ENCODE peak calls at places on chromosomes 4 and X, in five cellular contexts. O, Z, H, M and J are unnamed samples.

GRCh38 chr4:169682360-169683047 is 62.1 kb downstream of the CLCN3 start:
- DNase-seq in Z (no peak), O (no peak), H (no peak), M (no peak), J (no peak)

GRCh38 chr4:54067163-54067562 is 2.8 kb upstream of the CHIC2 start:
- DNase-seq in O (peak; percentile 8), M (peak; percentile 54), H (peak; percentile 49), Z (no peak), J (peak; percentile 60)

GRCh38 chrX:17725176-17725575 is 12.1 kb upstream of the SCML1 start:
- DNase-seq in M (no peak), O (no peak), Z (no peak), H (no peak), J (no peak)

GRCh38 chr4:63563288-63564014 is 845.8 kb downstream of the TECRL start:
- DNase-seq in Z (no peak), M (no peak), H (no peak), O (no peak), J (no peak)

GRCh38 chrX:30777575-30777974 is 111.5 kb downstream of the TAB3 start:
- DNase-seq in O (no peak), Z (no peak), H (no peak), M (no peak), J (no peak)

GRCh38 chrX:106684207-106684606 is 42.3 kb upstream of the RNF128 start:
- DNase-seq in M (no peak), Z (no peak), O (no peak), H (no peak), J (no peak)

GRCh38 chr4:2637956-2638552 is 101.6 kb downstream of the FAM193A start:
- DNase-seq in M (no peak), Z (no peak), O (peak; percentile 73), H (no peak), J (no peak)

GRCh38 chr4:105923507-105924238 is 28.4 kb downstream of the NPNT start:
- DNase-seq in Z (no peak), H (no peak), O (peak; percentile 61), M (no peak), J (peak; percentile 14)

GRCh38 chr4:3389879-3390840 is 51.6 kb upstream of the HGFAC start:
- DNase-seq in M (no peak), H (no peak), Z (no peak), O (peak; percentile 19), J (no peak)

GRCh38 chrX:83008415-83008814 is 499.7 kb upstream of the POU3F4 start:
- DNase-seq in Z (no peak), O (no peak), M (no peak), H (no peak), J (no peak)

DNA sequence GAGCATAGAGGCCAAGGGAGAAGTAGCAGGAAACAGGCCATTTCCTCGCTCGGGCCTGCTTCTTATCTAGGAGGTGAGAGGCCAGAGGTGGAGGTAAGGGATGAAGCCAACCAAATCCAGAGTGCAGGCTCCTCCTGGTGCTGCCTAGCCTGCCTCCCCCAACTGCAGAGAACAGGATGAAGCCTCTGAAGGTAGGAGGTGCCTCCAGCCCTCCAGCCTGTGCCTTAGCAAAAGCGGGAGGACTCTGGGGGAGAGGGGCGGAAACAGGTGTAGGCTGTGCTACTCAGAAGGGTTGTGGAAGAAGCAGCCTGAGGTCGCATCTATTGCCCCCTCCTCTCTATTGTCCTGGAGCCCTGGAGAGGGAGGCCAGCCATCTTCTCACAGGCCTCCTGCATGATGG is 2.9 kb upstream of the MTM1 start:
- DNase-seq in H (no peak), M (no peak), Z (no peak), O (no peak), J (no peak)
- H3K27ac ChIP-seq in H (no peak overlapping the region), M (no peak overlapping the region), Z (no peak overlapping the region), O (no peak overlapping the region), J (no peak overlapping the region)

DNA sequence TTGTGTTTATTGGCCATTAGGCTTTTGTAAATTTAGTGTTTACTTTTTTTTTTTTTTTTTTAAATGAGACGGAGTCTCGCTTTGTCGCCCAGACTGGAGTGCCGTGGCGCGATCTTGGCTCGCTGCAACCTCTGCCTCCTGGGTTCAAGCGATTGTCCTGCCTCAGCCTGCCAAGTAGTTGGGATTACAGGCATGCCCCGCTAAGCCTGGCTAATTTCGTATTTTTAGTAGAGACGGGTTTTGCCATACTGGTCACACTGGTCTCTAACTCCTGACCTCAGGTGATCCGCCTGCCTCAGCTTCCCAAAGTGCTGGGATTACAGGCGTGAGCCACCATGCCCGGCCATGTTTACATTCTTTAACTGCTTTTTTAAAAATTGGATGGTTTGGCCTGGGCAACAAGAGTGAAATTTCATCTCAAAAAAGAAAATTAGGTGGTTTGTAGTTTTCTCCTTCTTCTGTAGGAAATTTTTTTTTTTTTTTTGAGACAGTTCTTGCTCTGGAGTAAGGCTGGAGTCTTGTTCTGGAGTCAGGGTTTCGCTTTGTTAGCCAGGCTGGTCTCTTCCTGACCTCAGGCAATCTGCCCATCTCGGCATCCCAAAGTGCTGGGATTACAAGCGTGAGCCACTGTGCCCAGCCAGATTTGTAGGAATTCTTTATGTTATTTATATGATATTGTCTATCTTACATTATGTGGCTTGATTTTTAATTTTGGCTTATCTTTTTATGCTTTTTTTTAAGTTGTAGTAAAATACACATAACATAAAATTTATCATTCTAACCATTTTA is 15.1 kb downstream of the UBE2K start:
- DNase-seq in M (no peak), H (no peak), Z (no peak), O (no peak), J (no peak)
- H3K4me1 ChIP-seq in M (peaks cover 9% of the 10 kb centered on the region), H (peaks cover 25% of the 10 kb centered on the region), Z (no peaks in the 10 kb centered on the region), O (peaks cover 14% of the 10 kb centered on the region), J (peaks cover 7% of the 10 kb centered on the region)

DNA sequence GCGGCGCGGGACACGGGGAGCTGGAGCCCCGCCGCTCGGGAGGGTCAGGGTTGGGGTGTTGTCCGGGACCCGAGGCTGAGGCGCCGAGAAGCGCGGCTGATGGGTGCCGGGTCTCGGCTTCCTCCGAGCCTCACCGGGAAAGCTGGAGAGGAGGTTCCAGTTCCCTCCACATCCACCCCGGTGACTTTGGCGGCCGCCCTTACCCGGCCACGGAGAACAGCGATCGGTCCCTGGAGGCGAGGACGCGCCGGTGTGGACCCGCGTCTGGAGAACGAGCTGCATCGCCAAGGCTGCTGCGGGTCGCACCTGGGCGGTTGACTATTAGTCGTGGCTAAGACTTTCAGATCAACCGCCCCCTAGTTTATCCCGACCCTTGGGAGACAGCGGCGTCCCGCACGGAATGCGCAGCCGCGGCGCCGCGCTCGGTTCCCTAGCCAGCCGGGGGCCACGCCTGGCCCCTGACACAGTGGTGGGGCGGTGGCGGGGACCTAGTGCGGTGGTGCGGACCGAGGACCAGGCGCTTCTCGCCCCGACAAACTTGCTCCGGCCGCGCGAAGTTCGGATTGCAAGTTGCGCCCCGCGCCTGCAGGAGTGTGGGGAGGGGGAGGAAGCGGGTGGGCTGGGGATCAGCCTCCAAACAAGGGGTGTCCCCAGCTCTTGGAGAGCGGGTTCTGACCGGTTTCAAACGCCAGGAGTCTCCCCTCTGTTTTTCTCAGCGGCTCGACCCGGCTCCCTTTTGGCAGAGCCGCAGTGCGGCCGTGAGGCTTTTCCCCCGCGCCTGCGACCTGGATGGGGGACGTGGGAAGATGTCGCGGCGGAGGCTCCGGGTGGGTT is 540 bp downstream of the FHDC1 start:
- DNase-seq in H (peak; percentile 40), O (peak; percentile 60), Z (peak; percentile 77), M (peak; percentile 25), J (no peak)
- TF ChIP-seq POLR2A in H (no peak), O (no peak), Z (no peak), M (no peak), J (no peak)

GRCh38 chr4:73392936-73393335 is 11.2 kb upstream of the ALB start:
- DNase-seq in H (no peak), Z (no peak), O (no peak), M (no peak), J (no peak)
- H3K27ac ChIP-seq in H (no peak overlapping the region), Z (no peak overlapping the region), O (no peak overlapping the region), M (no peak overlapping the region), J (no peak overlapping the region)

DNA sequence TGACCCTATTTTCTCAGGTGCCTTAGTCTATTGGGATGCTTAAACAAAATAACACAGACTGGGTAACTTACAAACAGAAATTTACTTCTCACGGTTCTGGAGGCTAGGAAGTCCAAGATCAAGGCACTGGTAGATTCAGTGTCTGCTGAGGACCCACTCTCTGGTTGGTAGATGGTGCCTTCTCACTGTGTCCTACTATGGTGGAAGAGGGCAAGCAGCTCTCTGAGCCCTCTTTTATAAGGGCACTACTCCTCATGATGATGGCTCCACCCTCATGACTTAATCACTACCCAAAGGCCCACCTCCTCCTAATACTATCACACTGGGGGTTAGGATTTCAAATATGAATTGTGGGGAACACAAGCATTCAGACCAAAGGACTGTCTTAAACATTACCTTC is 11.8 kb downstream of the SMIM14 start:
- DNase-seq in Z (no peak), M (no peak), O (no peak), H (no peak), J (no peak)
- H3K4me1 ChIP-seq in Z (no peaks in the 10 kb centered on the region), M (no peaks in the 10 kb centered on the region), O (no peaks in the 10 kb centered on the region), H (peaks cover 44% of the 10 kb centered on the region), J (no peaks in the 10 kb centered on the region)

DNA sequence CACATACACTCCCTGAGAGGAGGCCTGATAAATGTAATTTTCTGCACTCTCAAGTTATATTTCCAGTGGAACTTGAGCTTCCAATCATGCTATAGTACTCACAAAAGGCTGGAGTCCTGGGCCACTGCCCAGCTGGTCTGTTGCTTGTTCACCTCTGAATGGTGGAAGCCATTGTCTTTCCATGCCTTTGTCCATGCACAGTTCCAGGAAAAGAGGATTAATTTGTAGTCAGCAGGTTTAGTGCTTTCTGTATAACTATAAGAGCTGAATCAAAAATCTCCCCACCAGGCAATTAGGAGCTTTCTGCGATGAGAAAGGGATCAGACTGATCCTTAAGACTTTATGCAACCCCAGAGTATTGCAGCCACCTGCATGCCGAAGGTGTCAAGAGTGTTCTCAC is 195.4 kb upstream of the PGRMC2 start:
- DNase-seq in H (no peak), Z (no peak), M (no peak), O (no peak), J (no peak)
- TF ChIP-seq POLR2A in H (no peak), Z (no peak), M (no peak), O (no peak), J (no peak)

DNA sequence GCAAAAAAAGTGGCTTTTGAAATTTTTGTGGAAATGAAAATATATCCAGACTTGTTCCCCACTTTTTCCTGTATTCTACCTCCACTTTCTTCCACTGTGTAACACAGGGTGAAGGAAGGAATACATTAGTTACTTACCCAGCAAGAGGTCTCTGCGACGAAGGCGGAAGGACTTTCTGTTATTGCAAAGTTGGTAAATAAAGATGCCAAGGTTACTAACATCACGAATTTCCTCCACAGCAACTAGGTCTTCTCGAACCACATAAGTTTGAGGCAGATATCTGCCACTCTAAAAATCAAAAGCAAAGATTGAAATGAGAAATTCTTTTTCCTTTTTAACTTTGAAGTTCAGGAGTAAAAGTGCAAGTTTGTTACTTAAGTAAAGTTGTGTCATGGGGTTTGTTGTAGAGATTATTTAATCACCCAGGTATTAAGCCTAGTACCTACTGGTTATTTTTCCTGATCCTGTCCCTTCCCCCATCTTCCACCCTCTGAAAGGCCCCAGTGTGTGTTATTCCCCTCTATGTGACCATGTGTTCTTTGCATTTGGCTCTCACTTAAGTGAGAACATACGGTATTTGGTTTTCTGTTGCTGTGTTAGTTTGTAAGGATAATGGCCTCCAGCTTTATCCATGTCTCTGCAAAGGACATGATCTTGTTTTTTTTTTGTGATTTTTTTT is 5.8 kb downstream of the ITM2A start:
- DNase-seq in M (no peak), H (no peak), Z (no peak), O (no peak), J (no peak)
- H3K27ac ChIP-seq in M (no peak overlapping the region), H (no peak overlapping the region), Z (no peak overlapping the region), O (no peak overlapping the region), J (no peak overlapping the region)

GRCh38 chrX:153499258-153499657 is 4.5 kb downstream of the BGN start:
- DNase-seq in Z (no peak), M (no peak), O (no peak), H (no peak), J (no peak)
- H3K4me1 ChIP-seq in Z (no peaks in the 10 kb centered on the region), M (no peaks in the 10 kb centered on the region), O (no peaks in the 10 kb centered on the region), H (no peaks in the 10 kb centered on the region), J (no peaks in the 10 kb centered on the region)

GRCh38 chr4:162839814-162840213 is 326.9 kb downstream of the NAF1 start:
- DNase-seq in Z (no peak), M (no peak), O (no peak), H (no peak), J (no peak)
- TF ChIP-seq POLR2A in Z (no peak), M (no peak), O (no peak), H (no peak), J (no peak)